ENCODE peak calls at places on chromosomes 11 and 22, in four cellular contexts. X is Kasumi-1, D is B cell, M is adrenal gland. Z is an unnamed sample.

GRCh38 chr11:35087648-35088047 is 51.3 kb upstream of the CD44 start:
- DNase-seq in X (peak; percentile 44), D (no peak), M (no peak), Z (peak; percentile 57)

GRCh38 chr11:78424334-78425270 is 7.0 kb upstream of the GAB2 start:
- DNase-seq in X (peak; percentile 78), M (peak; percentile 63), D (peak; percentile 27), Z (peak; percentile 83)

GRCh38 chr11:130909650-130910049 is 6.6 kb downstream of the SNX19 start:
- DNase-seq in D (no peak), M (no peak), X (no peak), Z (no peak)

GRCh38 chr11:10633261-10633660 is 60.3 kb downstream of the IRAG1 start:
- DNase-seq in D (no peak), M (no peak), X (no peak), Z (no peak)

GRCh38 chr22:45268167-45268957 is 16.4 kb upstream of the UPK3A start:
- DNase-seq in D (peak; percentile 55), X (no peak), M (no peak), Z (no peak)

GRCh38 chr22:33404723-33405122 is 346.5 kb upstream of the SYN3 start:
- DNase-seq in D (no peak), M (no peak), X (no peak), Z (no peak)

GRCh38 chr11:130448416-130449068 is at the start of gene ADAMTS15:
- DNase-seq in X (peak; percentile 97), M (peak; percentile 78), D (no peak), Z (peak; percentile 24)

GRCh38 chr11:71221851-71222250 is 30.5 kb downstream of the SHANK2 start:
- DNase-seq in M (no peak), D (no peak), X (no peak), Z (no peak)

GRCh38 chr22:38850941-38851849 is 7.4 kb upstream of the NPTXR start:
- DNase-seq in X (no peak), M (no peak), D (no peak), Z (no peak)

GRCh38 chr11:469684-470667 is 19.9 kb downstream of the PTDSS2 start:
- DNase-seq in D (peak; percentile 35), M (peak; percentile 88), X (no peak), Z (no peak)

GRCh38 chr22:32396746-32397145 is 15.3 kb downstream of the RTCB start:
- DNase-seq in D (no peak), M (no peak), X (no peak), Z (no peak)

GRCh38 chr22:50731811-50732624 is 6.0 kb upstream of the ACR start:
- DNase-seq in X (peak; percentile 66), D (peak; percentile 77), M (no peak), Z (peak; percentile 38)

GRCh38 chr11:68146010-68146540 is 24.9 kb upstream of the CHKA start:
- DNase-seq in D (no peak), M (peak; percentile 97), X (no peak), Z (peak; percentile 84)

GRCh38 chr22:30422481-30423295 is 2.9 kb upstream of the MTFP1 start:
- DNase-seq in D (no peak), M (peak; percentile 92), X (peak; percentile 24), Z (peak; percentile 16)